ENCODE peak calls at places on chromosomes 11 and 22, in nine cellular contexts. One of them, this sample, is unnamed.

GRCh38 chr11:62245271-62245753 is 3.3 kb downstream of the SCGB1D2 start:
- DNase-seq in T-cell: no peak
- DNase-seq in cardiac septum: no peak
- DNase-seq in substantia nigra: no peak
- DNase-seq in ecto neural progenitor cell: peak; percentile 72
- DNase-seq in Daoy: peak; percentile 30
- DNase-seq in OCI-LY7: peak; percentile 24
- DNase-seq in iris pigment epithelial cell: peak; percentile 53
- DNase-seq in right atrium auricular region: no peak
- DNase-seq in this sample: no peak

GRCh38 chr11:8025816-8026215 is 38.7 kb downstream of the EIF3F start:
- DNase-seq in T-cell: no peak
- DNase-seq in cardiac septum: no peak
- DNase-seq in substantia nigra: no peak
- DNase-seq in ecto neural progenitor cell: no peak
- DNase-seq in Daoy: peak; percentile 58
- DNase-seq in OCI-LY7: no peak
- DNase-seq in iris pigment epithelial cell: peak; percentile 80
- DNase-seq in right atrium auricular region: no peak
- DNase-seq in this sample: no peak

GRCh38 chr11:76835030-76835429 is 25.7 kb upstream of the ACER3 start:
- DNase-seq in T-cell: no peak
- DNase-seq in cardiac septum: no peak
- DNase-seq in substantia nigra: no peak
- DNase-seq in ecto neural progenitor cell: no peak
- DNase-seq in Daoy: no peak
- DNase-seq in OCI-LY7: no peak
- DNase-seq in iris pigment epithelial cell: no peak
- DNase-seq in right atrium auricular region: no peak
- DNase-seq in this sample: no peak

GRCh38 chr11:1449516-1450270 is 36.9 kb downstream of the MOB2 start:
- DNase-seq in T-cell: no peak
- DNase-seq in cardiac septum: no peak
- DNase-seq in substantia nigra: no peak
- DNase-seq in ecto neural progenitor cell: no peak
- DNase-seq in Daoy: no peak
- DNase-seq in OCI-LY7: no peak
- DNase-seq in iris pigment epithelial cell: no peak
- DNase-seq in right atrium auricular region: no peak
- DNase-seq in this sample: no peak

GRCh38 chr11:13663631-13664071 is 4.8 kb upstream of the FAR1 start:
- DNase-seq in T-cell: no peak
- DNase-seq in cardiac septum: no peak
- DNase-seq in substantia nigra: no peak
- DNase-seq in ecto neural progenitor cell: no peak
- DNase-seq in Daoy: no peak
- DNase-seq in OCI-LY7: no peak
- DNase-seq in iris pigment epithelial cell: peak; percentile 64
- DNase-seq in right atrium auricular region: no peak
- DNase-seq in this sample: no peak

GRCh38 chr11:3971756-3972404 is 116.4 kb downstream of the STIM1 start:
- DNase-seq in T-cell: no peak
- DNase-seq in cardiac septum: no peak
- DNase-seq in substantia nigra: no peak
- DNase-seq in ecto neural progenitor cell: no peak
- DNase-seq in Daoy: no peak
- DNase-seq in OCI-LY7: no peak
- DNase-seq in iris pigment epithelial cell: peak; percentile 61
- DNase-seq in right atrium auricular region: no peak
- DNase-seq in this sample: no peak

GRCh38 chr11:46299425-46300067 is 22.1 kb downstream of the CREB3L1 start:
- DNase-seq in T-cell: no peak
- DNase-seq in cardiac septum: no peak
- DNase-seq in substantia nigra: no peak
- DNase-seq in ecto neural progenitor cell: no peak
- DNase-seq in Daoy: peak; percentile 33
- DNase-seq in OCI-LY7: no peak
- DNase-seq in iris pigment epithelial cell: peak; percentile 56
- DNase-seq in right atrium auricular region: no peak
- DNase-seq in this sample: no peak

GRCh38 chr11:42631223-42631843 is 680.5 kb upstream of the API5 start:
- DNase-seq in T-cell: no peak
- DNase-seq in cardiac septum: no peak
- DNase-seq in substantia nigra: no peak
- DNase-seq in ecto neural progenitor cell: no peak
- DNase-seq in Daoy: no peak
- DNase-seq in OCI-LY7: peak; percentile 11
- DNase-seq in iris pigment epithelial cell: peak; percentile 6
- DNase-seq in right atrium auricular region: no peak
- DNase-seq in this sample: peak; percentile 8

GRCh38 chr22:27108425-27109114 is 451.2 kb downstream of the MIAT start:
- DNase-seq in T-cell: no peak
- DNase-seq in cardiac septum: no peak
- DNase-seq in substantia nigra: peak; percentile 55
- DNase-seq in ecto neural progenitor cell: no peak
- DNase-seq in Daoy: peak; percentile 36
- DNase-seq in OCI-LY7: no peak
- DNase-seq in iris pigment epithelial cell: peak; percentile 68
- DNase-seq in right atrium auricular region: no peak
- DNase-seq in this sample: no peak

GRCh38 chr11:92826597-92826996 is 142.9 kb upstream of the MTNR1B start:
- DNase-seq in T-cell: no peak
- DNase-seq in cardiac septum: no peak
- DNase-seq in substantia nigra: no peak
- DNase-seq in ecto neural progenitor cell: no peak
- DNase-seq in Daoy: no peak
- DNase-seq in OCI-LY7: no peak
- DNase-seq in iris pigment epithelial cell: no peak
- DNase-seq in right atrium auricular region: no peak
- DNase-seq in this sample: no peak

GRCh38 chr11:100618914-100619313 is 68.2 kb upstream of the ARHGAP42 start:
- DNase-seq in T-cell: no peak
- DNase-seq in cardiac septum: no peak
- DNase-seq in substantia nigra: no peak
- DNase-seq in ecto neural progenitor cell: no peak
- DNase-seq in Daoy: no peak
- DNase-seq in OCI-LY7: no peak
- DNase-seq in iris pigment epithelial cell: no peak
- DNase-seq in right atrium auricular region: no peak
- DNase-seq in this sample: no peak

GRCh38 chr11:27153136-27153535 is 112.5 kb downstream of the BBOX1 start:
- DNase-seq in T-cell: no peak
- DNase-seq in cardiac septum: no peak
- DNase-seq in substantia nigra: no peak
- DNase-seq in ecto neural progenitor cell: no peak
- DNase-seq in Daoy: no peak
- DNase-seq in OCI-LY7: peak; percentile 11
- DNase-seq in iris pigment epithelial cell: peak; percentile 17
- DNase-seq in right atrium auricular region: no peak
- DNase-seq in this sample: no peak

GRCh38 chr11:91664521-91664920 is 560.1 kb upstream of the FAT3 start:
- DNase-seq in T-cell: no peak
- DNase-seq in cardiac septum: no peak
- DNase-seq in substantia nigra: no peak
- DNase-seq in ecto neural progenitor cell: no peak
- DNase-seq in Daoy: peak; percentile 23
- DNase-seq in OCI-LY7: no peak
- DNase-seq in iris pigment epithelial cell: no peak
- DNase-seq in right atrium auricular region: no peak
- DNase-seq in this sample: no peak

GRCh38 chr11:121889168-121889567 is 226.8 kb downstream of the BLID start:
- DNase-seq in T-cell: no peak
- DNase-seq in cardiac septum: no peak
- DNase-seq in substantia nigra: no peak
- DNase-seq in ecto neural progenitor cell: no peak
- DNase-seq in Daoy: peak; percentile 64
- DNase-seq in OCI-LY7: no peak
- DNase-seq in iris pigment epithelial cell: peak; percentile 21
- DNase-seq in right atrium auricular region: no peak
- DNase-seq in this sample: no peak

GRCh38 chr11:126197277-126197939 is 14.0 kb downstream of the RPUSD4 start:
- DNase-seq in T-cell: no peak
- DNase-seq in cardiac septum: no peak
- DNase-seq in substantia nigra: no peak
- DNase-seq in ecto neural progenitor cell: no peak
- DNase-seq in Daoy: no peak
- DNase-seq in OCI-LY7: no peak
- DNase-seq in iris pigment epithelial cell: peak; percentile 60
- DNase-seq in right atrium auricular region: no peak
- DNase-seq in this sample: no peak

GRCh38 chr11:60159868-60160267 is 23.0 kb downstream of the MS4A6A start:
- DNase-seq in T-cell: no peak
- DNase-seq in cardiac septum: no peak
- DNase-seq in substantia nigra: no peak
- DNase-seq in ecto neural progenitor cell: no peak
- DNase-seq in Daoy: no peak
- DNase-seq in OCI-LY7: no peak
- DNase-seq in iris pigment epithelial cell: no peak
- DNase-seq in right atrium auricular region: no peak
- DNase-seq in this sample: no peak

GRCh38 chr11:77084581-77085191 is 17.9 kb downstream of the CAPN5 start:
- DNase-seq in T-cell: no peak
- DNase-seq in cardiac septum: peak; percentile 70
- DNase-seq in substantia nigra: no peak
- DNase-seq in ecto neural progenitor cell: no peak
- DNase-seq in Daoy: no peak
- DNase-seq in OCI-LY7: no peak
- DNase-seq in iris pigment epithelial cell: no peak
- DNase-seq in right atrium auricular region: no peak
- DNase-seq in this sample: no peak

GRCh38 chr11:42770444-42771065 is 541.2 kb upstream of the API5 start:
- DNase-seq in T-cell: no peak
- DNase-seq in cardiac septum: no peak
- DNase-seq in substantia nigra: no peak
- DNase-seq in ecto neural progenitor cell: no peak
- DNase-seq in Daoy: no peak
- DNase-seq in OCI-LY7: peak; percentile 28
- DNase-seq in iris pigment epithelial cell: peak; percentile 3
- DNase-seq in right atrium auricular region: no peak
- DNase-seq in this sample: peak; percentile 3

GRCh38 chr11:43532046-43532445 is 148.5 kb upstream of the HSD17B12 start:
- DNase-seq in T-cell: no peak
- DNase-seq in cardiac septum: no peak
- DNase-seq in substantia nigra: no peak
- DNase-seq in ecto neural progenitor cell: no peak
- DNase-seq in Daoy: no peak
- DNase-seq in OCI-LY7: no peak
- DNase-seq in iris pigment epithelial cell: no peak
- DNase-seq in right atrium auricular region: no peak
- DNase-seq in this sample: no peak

GRCh38 chr22:29855611-29856181 is 17.6 kb upstream of the ASCC2 start:
- DNase-seq in T-cell: no peak
- DNase-seq in cardiac septum: peak; percentile 86
- DNase-seq in substantia nigra: peak; percentile 7
- DNase-seq in ecto neural progenitor cell: no peak
- DNase-seq in Daoy: no peak
- DNase-seq in OCI-LY7: no peak
- DNase-seq in iris pigment epithelial cell: no peak
- DNase-seq in right atrium auricular region: peak; percentile 60
- DNase-seq in this sample: no peak

GRCh38 chr11:2524446-2525165 is 79.8 kb downstream of the KCNQ1 start:
- DNase-seq in T-cell: no peak
- DNase-seq in cardiac septum: no peak
- DNase-seq in substantia nigra: no peak
- DNase-seq in ecto neural progenitor cell: peak; percentile 41
- DNase-seq in Daoy: peak; percentile 8
- DNase-seq in OCI-LY7: no peak
- DNase-seq in iris pigment epithelial cell: no peak
- DNase-seq in right atrium auricular region: no peak
- DNase-seq in this sample: no peak

GRCh38 chr11:47332791-47333525 is 19.5 kb downstream of the MYBPC3 start:
- DNase-seq in T-cell: no peak
- DNase-seq in cardiac septum: no peak
- DNase-seq in substantia nigra: no peak
- DNase-seq in ecto neural progenitor cell: peak; percentile 36
- DNase-seq in Daoy: no peak
- DNase-seq in OCI-LY7: no peak
- DNase-seq in iris pigment epithelial cell: no peak
- DNase-seq in right atrium auricular region: no peak
- DNase-seq in this sample: no peak

GRCh38 chr22:35995772-35996171 is 32.9 kb downstream of the RBFOX2 start:
- DNase-seq in T-cell: no peak
- DNase-seq in cardiac septum: peak; percentile 80
- DNase-seq in substantia nigra: no peak
- DNase-seq in ecto neural progenitor cell: no peak
- DNase-seq in Daoy: peak; percentile 77
- DNase-seq in OCI-LY7: no peak
- DNase-seq in iris pigment epithelial cell: peak; percentile 69
- DNase-seq in right atrium auricular region: peak; percentile 86
- DNase-seq in this sample: no peak

GRCh38 chr11:60748225-60748624 is 8.4 kb upstream of the MS4A15 start:
- DNase-seq in T-cell: no peak
- DNase-seq in cardiac septum: peak; percentile 38
- DNase-seq in substantia nigra: no peak
- DNase-seq in ecto neural progenitor cell: no peak
- DNase-seq in Daoy: no peak
- DNase-seq in OCI-LY7: no peak
- DNase-seq in iris pigment epithelial cell: no peak
- DNase-seq in right atrium auricular region: no peak
- DNase-seq in this sample: no peak

GRCh38 chr11:119509277-119509841 is 86.4 kb upstream of the THY1 start:
- DNase-seq in T-cell: no peak
- DNase-seq in cardiac septum: no peak
- DNase-seq in substantia nigra: no peak
- DNase-seq in ecto neural progenitor cell: no peak
- DNase-seq in Daoy: peak; percentile 52
- DNase-seq in OCI-LY7: no peak
- DNase-seq in iris pigment epithelial cell: peak; percentile 42
- DNase-seq in right atrium auricular region: no peak
- DNase-seq in this sample: no peak

GRCh38 chr11:119433369-119433749 is 10.4 kb upstream of the THY1 start:
- DNase-seq in T-cell: no peak
- DNase-seq in cardiac septum: no peak
- DNase-seq in substantia nigra: no peak
- DNase-seq in ecto neural progenitor cell: no peak
- DNase-seq in Daoy: peak; percentile 58
- DNase-seq in OCI-LY7: no peak
- DNase-seq in iris pigment epithelial cell: peak; percentile 29
- DNase-seq in right atrium auricular region: no peak
- DNase-seq in this sample: no peak

GRCh38 chr22:19048531-19048930 is 73.7 kb downstream of the DGCR2 start:
- DNase-seq in T-cell: no peak
- DNase-seq in cardiac septum: peak; percentile 14
- DNase-seq in substantia nigra: no peak
- DNase-seq in ecto neural progenitor cell: no peak
- DNase-seq in Daoy: no peak
- DNase-seq in OCI-LY7: no peak
- DNase-seq in iris pigment epithelial cell: no peak
- DNase-seq in right atrium auricular region: no peak
- DNase-seq in this sample: no peak

This sample was measured in frontal cortex.